ENCODE peak calls at places on chromosome 6, in nine cellular contexts. H, U, F, R, W, A, L, B and E are unnamed samples.
A peak's percentile ranks its signal among the peaks of the same experiment; 100 is the strongest.

GRCh38 chr6:143911028-143911427 is 46.8 kb downstream of the ZC2HC1B start:
- DNase-seq in H (no peak), U (no peak), F (no peak), R (no peak), W (no peak), A (no peak), L (no peak), B (no peak), E (no peak)

GRCh38 chr6:36210157-36210556 is 13.6 kb downstream of the BRPF3 start:
- DNase-seq in H (no peak), U (no peak), F (no peak), R (no peak), W (no peak), A (no peak), L (no peak), B (no peak), E (no peak)

GRCh38 chr6:33316603-33317417 is 734 bp downstream of the ZBTB22 start:
- DNase-seq in H (peak; percentile 55), U (no peak), F (no peak), R (no peak), W (no peak), A (no peak), L (peak; percentile 64), B (no peak), E (no peak)

GRCh38 chr6:42429836-42430235 is 21.9 kb downstream of the TRERF1 start:
- DNase-seq in H (no peak), U (no peak), F (no peak), R (no peak), W (no peak), A (no peak), L (no peak), B (no peak), E (no peak)

GRCh38 chr6:30930506-30930905 is 1.5 kb downstream of the SFTA2 start:
- DNase-seq in H (no peak), U (no peak), F (no peak), R (no peak), W (no peak), A (no peak), L (no peak), B (no peak), E (no peak)

GRCh38 chr6:37110455-37111155 is 59.3 kb upstream of the PIM1 start:
- DNase-seq in H (no peak), U (no peak), F (no peak), R (peak; percentile 19), W (no peak), A (no peak), L (no peak), B (no peak), E (no peak)

GRCh38 chr6:31782126-31782941 is 5.2 kb upstream of the VWA7 start:
- DNase-seq in H (no peak), U (no peak), F (no peak), R (no peak), W (no peak), A (no peak), L (no peak), B (no peak), E (no peak)

GRCh38 chr6:72674842-72675241 is 53.0 kb downstream of the KCNQ5 start:
- DNase-seq in H (no peak), U (no peak), F (no peak), R (no peak), W (no peak), A (no peak), L (no peak), B (no peak), E (no peak)

GRCh38 chr6:156845447-156845846 is 68.3 kb downstream of the ARID1B start:
- DNase-seq in H (no peak), U (no peak), F (no peak), R (no peak), W (no peak), A (no peak), L (no peak), B (no peak), E (no peak)

GRCh38 chr6:12324096-12324495 is 33.9 kb downstream of the EDN1 start:
- DNase-seq in H (no peak), U (no peak), F (no peak), R (no peak), W (no peak), A (no peak), L (peak; percentile 45), B (no peak), E (peak; percentile 29)

GRCh38 chr6:157060440-157060949 is 262.8 kb downstream of the TMEM242 start:
- DNase-seq in H (no peak), U (no peak), F (no peak), R (no peak), W (no peak), A (no peak), L (peak; percentile 32), B (no peak), E (no peak)

GRCh38 chr6:6915813-6916547 is 191.8 kb upstream of the RREB1 start:
- DNase-seq in H (peak; percentile 51), U (no peak), F (no peak), R (no peak), W (peak; percentile 86), A (no peak), L (no peak), B (no peak), E (no peak)

GRCh38 chr6:138287144-138287955 is 69.1 kb upstream of the PBOV1 start:
- DNase-seq in H (no peak), U (no peak), F (peak; percentile 42), R (peak; percentile 26), W (peak; percentile 66), A (peak; percentile 64), L (peak; percentile 86), B (peak; percentile 8), E (no peak)

GRCh38 chr6:137313928-137314855 is 95.0 kb upstream of the IFNGR1 start:
- DNase-seq in H (peak; percentile 75), U (no peak), F (peak; percentile 75), R (peak; percentile 59), W (peak; percentile 67), A (peak; percentile 70), L (peak; percentile 88), B (peak; percentile 39), E (peak; percentile 14)

GRCh38 chr6:130293800-130294199 is 71.0 kb upstream of the SAMD3 start:
- DNase-seq in H (no peak), U (no peak), F (peak; percentile 60), R (peak; percentile 6), W (no peak), A (peak; percentile 69), L (peak; percentile 55), B (peak; percentile 6), E (peak; percentile 23)

GRCh38 chr6:78308025-78308424 is 559.3 kb upstream of the IRAK1BP1 start:
- DNase-seq in H (no peak), U (no peak), F (no peak), R (no peak), W (no peak), A (peak; percentile 6), L (peak; percentile 2), B (no peak), E (no peak)

GRCh38 chr6:21664263-21665081 is 70.9 kb downstream of the SOX4 start:
- DNase-seq in H (peak; percentile 31), U (no peak), F (peak; percentile 10), R (no peak), W (no peak), A (peak; percentile 49), L (peak; percentile 78), B (no peak), E (no peak)

GRCh38 chr6:157905590-157906337 is 75.9 kb upstream of the SYNJ2 start:
- DNase-seq in H (no peak), U (no peak), F (no peak), R (no peak), W (no peak), A (peak; percentile 28), L (no peak), B (no peak), E (no peak)

GRCh38 chr6:112951829-112952228 is 604.7 kb downstream of the RFPL4B start:
- DNase-seq in H (no peak), U (no peak), F (no peak), R (no peak), W (no peak), A (no peak), L (peak; percentile 86), B (no peak), E (no peak)

GRCh38 chr6:124682751-124683150 is 279.5 kb upstream of the RNF217 start:
- DNase-seq in H (no peak), U (no peak), F (no peak), R (no peak), W (no peak), A (no peak), L (no peak), B (no peak), E (no peak)

GRCh38 chr6:100479180-100480035 is 14.7 kb upstream of the SIM1 start:
- DNase-seq in H (no peak), U (no peak), F (no peak), R (no peak), W (no peak), A (no peak), L (peak; percentile 56), B (no peak), E (no peak)